ENCODE peak calls at places on chromosomes 6 and 20, in eight cellular contexts. C is mucosa of gallbladder, O is NCI-H774, X is tibial artery, Q is lower leg skin, U is NCI-H2029 treated with DMSO at 0.1 percent for 48 hours, T is fibroblast of lung, Y is endothelial cell. Z is an unnamed sample.
A peak's percentile ranks its signal among the peaks of the same experiment; 100 is the strongest.

GRCh38 chr6:16929814-16930213 is 168.6 kb upstream of the ATXN1 start:
- DNase-seq in O (no peak), T (peak; percentile 99), C (no peak), Q (no peak), X (no peak), Y (no peak), U (no peak), Z (no peak)

GRCh38 chr20:53872561-53873248 is 197.7 kb downstream of the BCAS1 start:
- DNase-seq in O (no peak), T (peak; percentile 41), C (no peak), U (no peak), Q (peak; percentile 53), Y (no peak), X (no peak), Z (no peak)

GRCh38 chr6:53794073-53794719 is 609 bp upstream of the LRRC1 start:
- DNase-seq in Q (peak; percentile 89), C (peak; percentile 75), T (peak; percentile 93), Y (peak; percentile 48), U (peak; percentile 43), X (peak; percentile 87), O (peak; percentile 56), Z (no peak)

GRCh38 chr20:2693286-2693995 is 861 bp downstream of the EBF4 start:
- DNase-seq in U (no peak), T (peak; percentile 5), Q (peak; percentile 85), C (no peak), X (peak; percentile 66), Y (no peak), O (no peak), Z (no peak)

GRCh38 chr6:37324131-37325033 is 29.4 kb upstream of the RNF8 start:
- DNase-seq in Y (no peak), X (no peak), C (no peak), U (no peak), T (peak; percentile 36), O (no peak), Q (no peak), Z (no peak)

GRCh38 chr6:7991992-7992815 is 72.0 kb downstream of the BLOC1S5 start:
- DNase-seq in Y (no peak), C (peak; percentile 20), X (no peak), T (peak; percentile 70), O (no peak), Q (no peak), U (peak; percentile 30), Z (no peak)

GRCh38 chr6:35343092-35343834 is 905 bp downstream of the PPARD start:
- DNase-seq in O (no peak), C (peak; percentile 36), Q (peak; percentile 85), T (peak; percentile 38), X (peak; percentile 74), U (no peak), Y (no peak), Z (no peak)

GRCh38 chr6:167238169-167238693 is 52.9 kb upstream of the UNC93A start:
- DNase-seq in Y (no peak), T (no peak), Q (no peak), O (no peak), U (no peak), C (no peak), X (no peak), Z (no peak)

GRCh38 chr6:132357120-132357519 is 44.2 kb downstream of the MOXD1 start:
- DNase-seq in Y (no peak), T (peak; percentile 47), O (no peak), C (no peak), Q (no peak), U (no peak), X (no peak), Z (no peak)

GRCh38 chr20:44074252-44075151 is 112.5 kb downstream of the JPH2 start:
- DNase-seq in X (peak; percentile 54), T (peak; percentile 77), U (no peak), C (no peak), Q (peak; percentile 53), Y (no peak), O (peak; percentile 10), Z (peak; percentile 79)

GRCh38 chr6:7129784-7130569 is 22.2 kb downstream of the RREB1 start:
- DNase-seq in T (peak; percentile 67), X (peak; percentile 76), U (peak; percentile 76), O (no peak), C (no peak), Q (no peak), Y (no peak), Z (no peak)

GRCh38 chr6:51678905-51679620 is 408.4 kb downstream of the PKHD1 start:
- DNase-seq in U (no peak), O (peak; percentile 49), X (no peak), Y (no peak), T (no peak), Q (no peak), C (no peak), Z (no peak)

GRCh38 chr20:41643504-41643938 is 25.3 kb upstream of the CHD6 start:
- DNase-seq in C (peak; percentile 71), T (no peak), O (peak; percentile 85), Q (no peak), Y (no peak), U (peak; percentile 97), X (no peak), Z (no peak)

GRCh38 chr6:141666187-141666586 is 466.5 kb upstream of the GJE1 start:
- DNase-seq in Q (no peak), T (no peak), X (no peak), U (no peak), C (no peak), Y (no peak), O (no peak), Z (no peak)

GRCh38 chr20:23425129-23425528 is 3.8 kb upstream of the NAPB start:
- DNase-seq in O (no peak), T (no peak), U (no peak), Y (no peak), X (no peak), C (no peak), Q (no peak), Z (peak; percentile 24)

GRCh38 chr6:30093951-30094350 is 18.4 kb upstream of the RNF39 start:
- DNase-seq in Q (no peak), X (no peak), T (no peak), Y (no peak), C (no peak), O (no peak), U (no peak), Z (no peak)

GRCh38 chr6:11181478-11182136 is 50.9 kb downstream of the NEDD9 start:
- DNase-seq in X (no peak), Q (no peak), U (no peak), T (no peak), Y (no peak), C (no peak), O (no peak), Z (no peak)

GRCh38 chr6:33052627-33053026 is 20.8 kb downstream of the HLA-DPA1 start:
- DNase-seq in U (no peak), T (no peak), Y (no peak), O (no peak), Q (no peak), X (no peak), C (no peak), Z (no peak)

GRCh38 chr6:29762051-29762450 is 38.8 kb downstream of the HLA-F start:
- DNase-seq in T (no peak), C (no peak), U (no peak), Y (no peak), Q (no peak), X (no peak), O (no peak), Z (no peak)

GRCh38 chr6:16819752-16820151 is 58.5 kb upstream of the ATXN1 start:
- DNase-seq in U (no peak), X (no peak), Q (no peak), C (no peak), O (no peak), T (peak; percentile 52), Y (no peak), Z (no peak)

GRCh38 chr6:46186583-46186982 is 15.8 kb upstream of the ENPP5 start:
- DNase-seq in O (no peak), T (peak; percentile 10), C (no peak), U (no peak), Y (no peak), X (no peak), Q (no peak), Z (no peak)

GRCh38 chr6:10585232-10585887 is 64.2 kb downstream of the GCNT2 start:
- DNase-seq in T (peak; percentile 20), X (no peak), Y (no peak), C (no peak), O (no peak), U (no peak), Q (peak; percentile 40), Z (no peak)

GRCh38 chr6:53984163-53984562 is 127.1 kb upstream of the MLIP start:
- DNase-seq in C (no peak), Q (no peak), X (no peak), U (no peak), O (no peak), T (peak; percentile 77), Y (no peak), Z (no peak)

GRCh38 chr6:3805448-3806123 is 43.6 kb upstream of the FAM50B start:
- DNase-seq in X (no peak), C (no peak), Q (no peak), T (peak; percentile 39), U (no peak), Y (no peak), O (no peak), Z (no peak)

GRCh38 chr6:130322673-130323268 is 43.0 kb upstream of the TMEM200A start:
- DNase-seq in O (peak; percentile 63), Q (no peak), C (peak; percentile 58), U (no peak), Y (peak; percentile 13), X (no peak), T (peak; percentile 85), Z (no peak)

GRCh38 chr20:24469116-24470030 is at the start of gene SYNDIG1:
- DNase-seq in Q (no peak), O (no peak), U (no peak), X (peak; percentile 76), C (no peak), Y (peak; percentile 59), T (no peak), Z (no peak)

GRCh38 chr6:3722211-3722621 is 29.3 kb downstream of the PXDC1 start:
- DNase-seq in O (no peak), T (peak; percentile 48), X (peak; percentile 44), Q (peak; percentile 74), C (no peak), Y (no peak), U (no peak), Z (no peak)

GRCh38 chr20:46775826-46776225 is 66.4 kb downstream of the SLC2A10 start:
- DNase-seq in X (no peak), Q (no peak), O (no peak), C (no peak), T (no peak), U (no peak), Y (no peak), Z (no peak)

GRCh38 chr20:35756404-35756803 is 14.3 kb upstream of the RBM39 start:
- DNase-seq in C (no peak), X (no peak), T (no peak), Y (no peak), U (no peak), O (no peak), Q (no peak), Z (no peak)

GRCh38 chr6:106103728-106104109 is 17.6 kb downstream of the PRDM1 start:
- DNase-seq in X (no peak), T (no peak), O (no peak), C (no peak), U (peak; percentile 46), Q (no peak), Y (no peak), Z (no peak)

Z was measured in esophagus muscularis mucosa.